ENCODE peak calls at places on chromosomes 6 and 20, in four cellular contexts. E, O, J and I are unnamed samples.
A peak's percentile ranks its signal among the peaks of the same experiment; 100 is the strongest.

GRCh38 chr20:19412254-19412653 is 199.8 kb downstream of the SLC24A3 start:
- DNase-seq in E (no peak), O (no peak), J (no peak), I (no peak)

GRCh38 chr20:2815242-2815900 is 584 bp downstream of the C20orf141 start:
- DNase-seq in E (no peak), O (no peak), J (no peak), I (no peak)

GRCh38 chr6:31468316-31468715 is 29.6 kb upstream of the MICB start:
- DNase-seq in E (no peak), O (no peak), J (no peak), I (no peak)

GRCh38 chr6:146305098-146305497 is 238.5 kb upstream of the RAB32 start:
- DNase-seq in E (no peak), O (no peak), J (no peak), I (no peak)

GRCh38 chr6:155521719-155522118 is 66.1 kb upstream of the NOX3 start:
- DNase-seq in E (no peak), O (no peak), J (no peak), I (peak; percentile 40)

GRCh38 chr6:12331951-12332749 is 42.0 kb downstream of the EDN1 start:
- DNase-seq in E (no peak), O (no peak), J (no peak), I (peak; percentile 40)

GRCh38 chr6:161424421-161424820 is 150.6 kb upstream of the AGPAT4 start:
- DNase-seq in E (no peak), O (no peak), J (no peak), I (no peak)

GRCh38 chr6:89895273-89895874 is 1.1 kb downstream of the GJA10 start:
- DNase-seq in E (no peak), O (no peak), J (no peak), I (peak; percentile 53)

GRCh38 chr20:38350879-38351775 is 4.8 kb downstream of the LBP start:
- DNase-seq in E (no peak), O (no peak), J (no peak), I (no peak)

GRCh38 chr6:163965426-163966348 is 551.2 kb downstream of the QKI start:
- DNase-seq in E (no peak), O (no peak), J (no peak), I (no peak)

GRCh38 chr20:47079047-47079446 is 184.4 kb downstream of the EYA2 start:
- DNase-seq in E (no peak), O (no peak), J (no peak), I (no peak)

GRCh38 chr6:39388526-39389371 is 66.2 kb upstream of the KCNK16 start:
- DNase-seq in E (peak; percentile 79), O (no peak), J (no peak), I (peak; percentile 1)

GRCh38 chr20:61899971-61900370 is 165.7 kb downstream of the TAF4 start:
- DNase-seq in E (no peak), O (no peak), J (no peak), I (no peak)

GRCh38 chr6:68572525-68572924 is 62.6 kb upstream of the ADGRB3 start:
- DNase-seq in E (peak; percentile 1), O (no peak), J (no peak), I (no peak)

GRCh38 chr20:46312075-46312944 is 4.0 kb upstream of the CDH22 start:
- DNase-seq in E (peak; percentile 18), O (no peak), J (no peak), I (no peak)

GRCh38 chr20:7155282-7155681 is 387.8 kb downstream of the BMP2 start:
- DNase-seq in E (no peak), O (no peak), J (no peak), I (no peak)

GRCh38 chr6:127762284-127762683 is 138.6 kb downstream of the THEMIS start:
- DNase-seq in E (no peak), O (no peak), J (no peak), I (no peak)

GRCh38 chr6:166588691-166589333 is 2.3 kb upstream of the RAMACL start:
- DNase-seq in E (no peak), O (no peak), J (no peak), I (peak; percentile 81)

GRCh38 chr6:45445749-45446454 is 68.2 kb upstream of the SUPT3H start:
- DNase-seq in E (peak; percentile 23), O (no peak), J (no peak), I (peak; percentile 99)

GRCh38 chr6:139801571-139802321 is 427.3 kb upstream of the CITED2 start:
- DNase-seq in E (no peak), O (no peak), J (no peak), I (peak; percentile 16)

GRCh38 chr20:50992336-50992732 is 30.6 kb downstream of the KCNG1 start:
- DNase-seq in E (no peak), O (no peak), J (no peak), I (no peak)

GRCh38 chr20:5945963-5946362 is 4.4 kb downstream of the TRMT6 start:
- DNase-seq in E (no peak), O (no peak), J (no peak), I (peak; percentile 76)

GRCh38 chr20:49572857-49573256 is 4.9 kb upstream of the PTGIS start:
- DNase-seq in E (no peak), O (no peak), J (no peak), I (no peak)

GRCh38 chr6:27684264-27685211 is 211.6 kb upstream of the ZNF184 start:
- DNase-seq in E (peak; percentile 32), O (no peak), J (peak; percentile 41), I (peak; percentile 59)

GRCh38 chr6:399785-400517 is 8.4 kb downstream of the IRF4 start:
- DNase-seq in E (no peak), O (no peak), J (no peak), I (no peak)

GRCh38 chr6:36875250-36875633 is 639 bp upstream of the PPIL1 start:
- DNase-seq in E (no peak), O (no peak), J (no peak), I (no peak)

GRCh38 chr6:42527204-42527603 is 36.6 kb upstream of the UBR2 start:
- DNase-seq in E (no peak), O (no peak), J (no peak), I (no peak)

GRCh38 chr20:53927990-53928389 is 142.4 kb downstream of the BCAS1 start:
- DNase-seq in E (no peak), O (no peak), J (no peak), I (no peak)

GRCh38 chr20:19631410-19631809 is 126.6 kb upstream of the RIN2 start:
- DNase-seq in E (no peak), O (no peak), J (no peak), I (no peak)

GRCh38 chr6:148455225-148455624 is 112.6 kb downstream of the SASH1 start:
- DNase-seq in E (no peak), O (no peak), J (no peak), I (peak; percentile 59)

GRCh38 chr6:158660331-158660730 is 10.5 kb downstream of the SYTL3 start:
- DNase-seq in E (no peak), O (no peak), J (peak; percentile 35), I (no peak)

GRCh38 chr6:128713461-128713860 is 169.5 kb upstream of the LAMA2 start:
- DNase-seq in E (no peak), O (no peak), J (no peak), I (peak; percentile 31)

GRCh38 chr6:41348934-41349333 is 13.5 kb downstream of the NCR2 start:
- DNase-seq in E (no peak), O (no peak), J (no peak), I (no peak)

GRCh38 chr20:53706008-53706481 is 112.4 kb upstream of the ZNF217 start:
- DNase-seq in E (no peak), O (no peak), J (no peak), I (peak; percentile 55)

GRCh38 chr6:9056556-9056955 is 621.2 kb upstream of the SLC35B3 start:
- DNase-seq in E (no peak), O (no peak), J (no peak), I (no peak)

GRCh38 chr6:130215526-130215925 is 7.2 kb downstream of the SAMD3 start:
- DNase-seq in E (no peak), O (peak; percentile 20), J (no peak), I (no peak)

GRCh38 chr6:3501826-3502505 is 45.1 kb upstream of the SLC22A23 start:
- DNase-seq in E (no peak), O (no peak), J (no peak), I (no peak)

GRCh38 chr20:313948-314347 is 11.4 kb upstream of the SOX12 start:
- DNase-seq in E (no peak), O (no peak), J (no peak), I (peak; percentile 37)